ENCODE peak calls at places on chromosomes 12 and 14, in four cellular contexts. R is K562, A is HepG2, B is GM12878. Y is an unnamed sample.

GRCh38 chr12:96534339-96534738 is 45.0 kb downstream of the CFAP54 start:
- DNase-seq in R (no peak), A (peak; percentile 76), B (no peak), Y (no peak)

GRCh38 chr12:8081921-8082577 is at the start of gene NECAP1:
- DNase-seq in R (peak; percentile 75), A (peak; percentile 94), B (peak; percentile 89), Y (peak; percentile 90)

GRCh38 chr12:69000069-69000468 is 67.1 kb upstream of the CPM start:
- DNase-seq in R (no peak), A (no peak), B (no peak), Y (no peak)

GRCh38 chr12:109592905-109593272 is 19.3 kb downstream of the MVK start:
- DNase-seq in R (no peak), A (no peak), B (no peak), Y (no peak)

GRCh38 chr14:39431416-39432178 is 636 bp downstream of the FBXO33 start:
- DNase-seq in R (peak; percentile 74), A (peak; percentile 51), B (no peak), Y (peak; percentile 21)

GRCh38 chr12:126966498-126966897 is 1300.5 kb upstream of the TMEM132C start:
- DNase-seq in R (no peak), A (no peak), B (no peak), Y (no peak)

GRCh38 chr12:14366211-14366762 is 805 bp downstream of the ATF7IP start:
- DNase-seq in R (no peak), A (peak; percentile 28), B (no peak), Y (no peak)

GRCh38 chr12:47755655-47756562 is 2.8 kb downstream of the RAPGEF3 start:
- DNase-seq in R (no peak), A (no peak), B (peak; percentile 75), Y (no peak)

DNA sequence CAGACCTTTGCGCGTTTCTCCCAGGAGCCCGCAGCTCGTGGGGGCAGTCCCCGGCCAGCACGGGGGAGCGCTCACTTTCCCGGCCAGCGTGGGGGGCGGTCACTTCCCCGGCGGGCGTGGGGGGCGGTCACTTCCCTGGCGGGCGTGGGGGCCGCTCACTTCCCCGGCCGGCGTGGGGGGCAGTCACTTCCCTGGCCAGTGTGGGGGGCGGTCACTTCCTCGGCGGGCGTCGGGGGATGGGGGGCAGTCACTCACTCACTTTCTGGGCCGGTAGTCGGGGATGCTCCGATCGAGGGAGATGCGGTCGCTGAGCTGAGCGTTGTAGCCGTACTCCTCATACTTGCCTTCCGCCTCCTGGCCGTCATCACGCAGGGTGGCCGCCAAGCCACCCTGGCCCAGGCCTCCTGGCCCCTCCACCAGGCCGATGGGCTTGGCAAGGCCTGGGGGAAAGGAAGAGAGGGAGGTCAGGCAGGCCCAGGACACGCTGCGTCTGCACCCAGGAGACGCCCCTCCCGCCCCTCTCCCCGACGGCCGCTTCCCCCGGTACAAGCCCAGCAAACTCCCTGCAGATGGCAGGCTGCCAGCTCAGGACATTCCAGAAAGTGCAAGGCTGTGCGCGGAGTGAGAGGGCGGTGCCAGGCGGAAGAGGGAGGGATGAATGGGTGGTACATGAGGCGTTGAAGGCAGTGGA is 43.3 kb downstream of the GALNT9 start:
- DNase-seq in R (no peak), A (peak; percentile 35), B (no peak), Y (no peak)
- TF ChIP-seq TARDBP in R (no peak), A (no peak), B (no peak), Y (no peak)

DNA sequence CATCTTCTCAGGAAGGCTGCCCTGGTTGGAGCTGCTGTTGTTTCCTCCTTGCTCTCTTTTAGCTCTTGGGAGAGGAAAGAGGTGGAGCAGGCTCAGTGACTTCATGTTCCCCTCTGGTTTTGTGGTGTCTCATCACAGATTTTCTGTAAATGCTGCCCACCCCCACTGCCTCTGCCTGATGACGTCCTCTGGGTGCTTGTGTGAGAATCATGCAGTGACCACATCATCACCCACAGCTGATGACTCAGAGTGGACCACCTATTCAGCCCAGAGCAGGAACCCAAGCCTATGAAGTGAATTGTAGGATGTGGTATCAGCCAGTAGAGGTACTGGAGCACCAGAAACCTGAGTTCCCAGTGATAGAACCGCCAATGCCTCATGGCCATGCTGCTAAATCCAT is at the start of gene GZMB:
- DNase-seq in R (no peak), A (no peak), B (no peak), Y (no peak)
- TF ChIP-seq TARDBP in R (no peak), A (no peak), B (no peak), Y (no peak)

GRCh38 chr12:105930612-105931011 is 208.1 kb downstream of the NUAK1 start:
- DNase-seq in R (no peak), A (no peak), B (no peak), Y (no peak)

GRCh38 chr12:105928436-105928835 is 210.3 kb downstream of the NUAK1 start:
- DNase-seq in R (no peak), A (no peak), B (no peak), Y (no peak)

GRCh38 chr12:105931762-105932587 is 206.8 kb downstream of the NUAK1 start:
- DNase-seq in R (no peak), A (no peak), B (no peak), Y (no peak)

GRCh38 chr12:105933671-105934665 is 204.8 kb downstream of the NUAK1 start:
- DNase-seq in R (no peak), A (no peak), B (no peak), Y (no peak)

GRCh38 chr12:105931104-105931503 is 207.7 kb downstream of the NUAK1 start:
- DNase-seq in R (no peak), A (no peak), B (no peak), Y (no peak)
- TF ChIP-seq TARDBP in R (no peak), A (no peak), B (no peak), Y (no peak)

GRCh38 chr12:26471560-26471959 is 276.2 kb downstream of the SSPN start:
- DNase-seq in R (no peak), A (no peak), B (peak; percentile 82), Y (no peak)
- TF ChIP-seq TARDBP in R (no peak), A (no peak), B (no peak), Y (no peak)

GRCh38 chr12:130993759-130994670 is 40.3 kb downstream of the ADGRD1 start:
- DNase-seq in R (peak; percentile 32), A (no peak), B (no peak), Y (no peak)
- TF ChIP-seq TARDBP in R (no peak), A (no peak), B (no peak), Y (no peak)

Y was measured in HEK293T.